ENCODE peak calls at places on chromosomes 12 and 14, in ten cellular contexts. A is T-cell; B is posterior cingulate gyrus; H is CD4-positive, alpha-beta memory T cell; W is hypothalamus; R is neural crest cell; C is stimulated activated CD8-positive, alpha-beta memory T cell treated with anti-CD3 and anti-CD28 coated beads, Interleukin-2, amount 100 ng/mL, for 1 hour; E is epithelial cell of esophagus; Z is NCI-H345; P is D341Med. Y is an unnamed sample.

GRCh38 chr14:96062010-96062409 is 22.8 kb downstream of the C14orf132 start:
- DNase-seq in A (no peak), B (no peak), H (no peak), E (no peak), R (no peak), Z (no peak), C (no peak), W (no peak), P (no peak), Y (no peak)

GRCh38 chr14:71250791-71251190 is 343.5 kb downstream of the PCNX1 start:
- DNase-seq in E (no peak), P (no peak), Z (no peak), H (no peak), C (no peak), A (no peak), R (no peak), W (no peak), B (no peak), Y (no peak)

GRCh38 chr14:96225745-96226151 is 21.1 kb downstream of the BDKRB2 start:
- DNase-seq in R (no peak), W (no peak), C (no peak), B (no peak), Z (no peak), E (peak), H (no peak), A (no peak), P (no peak), Y (no peak)

GRCh38 chr14:58298880-58299664 is 717 bp downstream of the ARID4A start:
- DNase-seq in H (peak), B (peak), R (peak), C (no peak), Z (peak), E (peak), P (peak), A (peak), W (no peak), Y (peak)

GRCh38 chr12:109719123-109720022 is 5.7 kb downstream of the FAM222A start:
- DNase-seq in R (peak), P (no peak), W (no peak), Z (no peak), H (no peak), A (no peak), C (no peak), E (peak), B (no peak), Y (no peak)

GRCh38 chr14:68520637-68521556 is 272.0 kb downstream of the ZFP36L1 start:
- DNase-seq in R (no peak), H (no peak), E (peak), C (no peak), P (no peak), A (no peak), Z (peak), B (no peak), W (no peak), Y (peak)

GRCh38 chr12:52539024-52539820 is 13.7 kb downstream of the KRT71 start:
- DNase-seq in P (no peak), Z (peak), W (no peak), C (no peak), E (peak), B (no peak), R (no peak), A (no peak), H (no peak), Y (no peak)

GRCh38 chr14:51447411-51447810 is 204.3 kb upstream of the FRMD6 start:
- DNase-seq in B (peak), E (no peak), R (no peak), P (no peak), Z (no peak), W (no peak), H (no peak), C (no peak), A (no peak), Y (no peak)

GRCh38 chr12:79763748-79764452 is 73.1 kb upstream of the PAWR start:
- DNase-seq in C (no peak), Z (no peak), H (no peak), W (no peak), B (no peak), R (no peak), E (no peak), P (no peak), A (no peak), Y (no peak)

GRCh38 chr12:57813111-57813970 is 5.2 kb downstream of the AVIL start:
- DNase-seq in P (no peak), R (no peak), W (no peak), Z (no peak), C (no peak), A (no peak), H (no peak), E (no peak), B (no peak), Y (no peak)

GRCh38 chr14:52422650-52423356 is 108.7 kb downstream of the PTGER2 start:
- DNase-seq in W (no peak), C (no peak), B (no peak), R (no peak), Z (no peak), E (no peak), A (no peak), H (no peak), P (no peak), Y (no peak)

GRCh38 chr12:101962486-101962885 is 85.1 kb downstream of the DRAM1 start:
- DNase-seq in R (no peak), C (no peak), B (no peak), E (peak), H (no peak), A (no peak), Z (no peak), W (no peak), P (no peak), Y (no peak)

GRCh38 chr12:18427520-18427919 is 166.2 kb downstream of the PIK3C2G start:
- DNase-seq in P (no peak), R (no peak), A (no peak), B (no peak), C (no peak), Z (no peak), E (no peak), H (no peak), W (no peak), Y (no peak)

GRCh38 chr14:98163285-98163741 is 1108.7 kb downstream of the BCL11B start:
- DNase-seq in B (no peak), E (no peak), C (no peak), P (no peak), Z (no peak), R (no peak), A (no peak), H (no peak), W (no peak), Y (no peak)

GRCh38 chr12:110039085-110039807 is 9.1 kb downstream of the C12orf76 start:
- DNase-seq in B (no peak), A (peak), W (no peak), R (no peak), C (no peak), E (peak), H (peak), Z (peak), P (no peak), Y (no peak)

GRCh38 chr12:9047105-9047504 is 57.8 kb downstream of the KLRG1 start:
- DNase-seq in Z (no peak), C (no peak), H (no peak), W (no peak), R (no peak), B (no peak), P (no peak), E (peak), A (no peak), Y (no peak)

GRCh38 chr14:101071493-101071891 is 168.0 kb upstream of the RTL1 start:
- DNase-seq in R (no peak), W (no peak), A (no peak), B (no peak), Z (no peak), E (no peak), P (no peak), C (no peak), H (no peak), Y (no peak)

GRCh38 chr14:23580948-23581281 is 2.3 kb upstream of the JPH4 start:
- DNase-seq in E (no peak), W (no peak), A (no peak), H (no peak), C (no peak), R (no peak), B (no peak), Z (no peak), P (peak), Y (no peak)

GRCh38 chr12:111753144-111753881 is 13.4 kb upstream of the ALDH2 start:
- DNase-seq in C (no peak), B (peak), Z (peak), W (peak), H (no peak), R (peak), P (peak), A (no peak), E (peak), Y (peak)

GRCh38 chr14:54691525-54692260 is 124.8 kb downstream of the SAMD4A start:
- DNase-seq in B (peak), E (peak), Z (peak), W (peak), P (peak), A (peak), C (no peak), R (peak), H (peak), Y (peak)

GRCh38 chr12:202081-202731 is 11.8 kb downstream of the SLC6A12 start:
- DNase-seq in A (no peak), E (peak), B (no peak), H (no peak), C (no peak), R (no peak), P (no peak), Z (peak), W (peak), Y (peak)

GRCh38 chr12:26268841-26269553 is 73.6 kb downstream of the SSPN start:
- DNase-seq in E (no peak), H (no peak), Z (no peak), W (no peak), A (no peak), C (no peak), R (no peak), P (no peak), B (no peak), Y (no peak)

GRCh38 chr12:4107436-4107878 is 166.1 kb upstream of the CCND2 start:
- DNase-seq in H (peak), B (no peak), R (no peak), C (peak), P (peak), E (peak), Z (no peak), A (peak), W (no peak), Y (no peak)

GRCh38 chr14:58327019-58327418 is 28.7 kb downstream of the ARID4A start:
- DNase-seq in W (no peak), B (no peak), C (no peak), P (no peak), Z (no peak), R (no peak), E (no peak), A (no peak), H (no peak), Y (no peak)

GRCh38 chr12:18428416-18428815 is 167.1 kb downstream of the PIK3C2G start:
- DNase-seq in B (no peak), A (no peak), H (no peak), E (peak), R (no peak), C (no peak), P (no peak), Z (no peak), W (no peak), Y (no peak)

GRCh38 chr12:94560416-94561221 is 89.7 kb downstream of the TMCC3 start:
- DNase-seq in E (peak), W (peak), A (no peak), Z (peak), H (no peak), R (no peak), B (peak), C (no peak), P (no peak), Y (no peak)

GRCh38 chr12:29314421-29314820 is 66.6 kb downstream of the ERGIC2 start:
- DNase-seq in A (no peak), C (no peak), Z (no peak), W (peak), E (no peak), H (no peak), B (peak), P (peak), R (no peak), Y (no peak)

GRCh38 chr14:32738206-32738871 is 200.3 kb upstream of the NPAS3 start:
- DNase-seq in P (no peak), R (no peak), E (peak), Z (no peak), W (no peak), C (no peak), H (no peak), A (no peak), B (no peak), Y (no peak)